ENCODE peak calls at places on chromosomes 6 and 20, in six cellular contexts. E is sigmoid colon, O is RWPE1, F is ascending aorta, J is tibial artery, A is Right ventricle myocardium inferior. D is an unnamed sample.

GRCh38 chr6:19699990-19700389 is 137.2 kb upstream of the ID4 start:
- DNase-seq in J (no peak), A (no peak), O (no peak), F (no peak), E (no peak), D (no peak)

GRCh38 chr20:38926934-38927616 is 858 bp downstream of the FAM83D start:
- DNase-seq in O (peak), E (no peak), J (no peak), A (no peak), F (no peak), D (no peak)

GRCh38 chr6:142406131-142406530 is 104.3 kb downstream of the ADGRG6 start:
- DNase-seq in F (no peak), O (no peak), J (no peak), E (no peak), A (no peak), D (no peak)

GRCh38 chr20:34880095-34880680 is 3.8 kb downstream of the ACSS2 start:
- DNase-seq in O (no peak), A (no peak), E (no peak), J (no peak), F (no peak), D (no peak)

GRCh38 chr6:17565399-17565798 is 34.7 kb upstream of the FAM8A1 start:
- DNase-seq in J (no peak), A (no peak), F (no peak), O (no peak), E (no peak), D (no peak)

GRCh38 chr6:67630146-67630545 is 1004.9 kb upstream of the ADGRB3 start:
- DNase-seq in J (no peak), O (peak), E (no peak), A (no peak), F (no peak), D (no peak)

GRCh38 chr6:79246891-79247290 is 12.4 kb upstream of the HMGN3 start:
- DNase-seq in A (no peak), O (no peak), E (no peak), F (no peak), J (no peak), D (no peak)

GRCh38 chr6:168368063-168368835 is 48.7 kb upstream of the DACT2 start:
- DNase-seq in J (peak), A (no peak), E (peak), F (no peak), O (no peak), D (no peak)

GRCh38 chr20:63696311-63696627 is 183 bp upstream of the TNFRSF6B start:
- DNase-seq in J (no peak), E (peak), O (peak), F (no peak), A (peak), D (peak)

GRCh38 chr6:168468046-168468445 is 27.1 kb downstream of the SMOC2 start:
- DNase-seq in A (no peak), F (no peak), J (no peak), E (no peak), O (no peak), D (no peak)

D was measured in naive thymus-derived CD8-positive, alpha-beta T cell.